ENCODE peak calls at places on chromosomes 5 and 9, in nine cellular contexts. R is cardiac fibroblast, U is neural progenitor cell, K is colonic mucosa, M is pancreas, I is breast epithelium, A is WTC11, C is osteocyte, Z is AG10803. E is an unnamed sample.

GRCh38 chr9:37035472-37036236 is 1.6 kb upstream of the PAX5 start:
- DNase-seq in A (peak; percentile 57), I (no peak), C (no peak), R (no peak), Z (no peak), U (peak; percentile 76), M (no peak), K (no peak), E (peak; percentile 52)

GRCh38 chr5:120096413-120096812 is 367.7 kb upstream of the PRR16 start:
- DNase-seq in U (no peak), Z (peak; percentile 39), C (no peak), K (no peak), I (no peak), M (no peak), R (peak; percentile 32), A (no peak), E (no peak)

GRCh38 chr5:83553000-83553486 is 81.5 kb downstream of the VCAN start:
- DNase-seq in K (no peak), Z (peak; percentile 94), C (no peak), M (peak; percentile 12), A (no peak), I (no peak), R (peak; percentile 94), U (no peak), E (no peak)

GRCh38 chr5:161167001-161167765 is 315.2 kb upstream of the ATP10B start:
- DNase-seq in K (no peak), Z (no peak), U (peak; percentile 6), M (peak; percentile 11), R (no peak), C (no peak), I (no peak), A (no peak), E (no peak)

GRCh38 chr5:122112733-122113558 is 16.4 kb upstream of the ZNF474 start:
- DNase-seq in C (no peak), M (no peak), U (no peak), I (no peak), R (no peak), A (no peak), K (no peak), Z (no peak), E (no peak)

GRCh38 chr5:82330506-82330905 is 52.4 kb upstream of the RPS23 start:
- DNase-seq in M (no peak), R (no peak), C (no peak), K (no peak), Z (peak; percentile 56), I (no peak), A (no peak), U (no peak), E (no peak)

GRCh38 chr5:172380992-172381643 is 73.2 kb downstream of the SH3PXD2B start:
- DNase-seq in K (no peak), R (peak; percentile 46), Z (peak; percentile 59), I (peak; percentile 87), U (no peak), M (peak; percentile 38), C (no peak), A (no peak), E (no peak)

GRCh38 chr9:114606068-114606467 is 5.0 kb upstream of the TMEM268 start:
- DNase-seq in I (no peak), R (peak; percentile 25), A (peak; percentile 23), K (no peak), M (no peak), U (no peak), Z (no peak), C (no peak), E (peak; percentile 33)

GRCh38 chr5:167835146-167835545 is 456.3 kb upstream of the WWC1 start:
- DNase-seq in R (peak; percentile 13), I (no peak), K (no peak), Z (peak; percentile 77), M (no peak), U (peak; percentile 7), C (no peak), A (no peak), E (no peak)

GRCh38 chr5:19401032-19401431 is 587.0 kb downstream of the CDH18 start:
- DNase-seq in Z (no peak), M (no peak), I (no peak), U (no peak), R (no peak), C (no peak), K (no peak), A (no peak), E (no peak)

GRCh38 chr5:164358531-164359259 is 853.3 kb downstream of the MAT2B start:
- DNase-seq in A (no peak), M (no peak), Z (peak; percentile 37), U (no peak), I (no peak), K (no peak), C (no peak), R (peak; percentile 58), E (no peak)

GRCh38 chr5:142644640-142645361 is 41.1 kb downstream of the FGF1 start:
- DNase-seq in R (peak; percentile 98), M (no peak), Z (peak; percentile 100), I (no peak), U (no peak), K (no peak), C (no peak), A (no peak), E (no peak)

GRCh38 chr5:176656467-176656990 is 9.2 kb downstream of the TSPAN17 start:
- DNase-seq in C (no peak), R (no peak), M (no peak), Z (no peak), K (no peak), I (no peak), U (no peak), A (no peak), E (no peak)

GRCh38 chr9:69173497-69173890 is 583 bp upstream of the TJP2 start:
- DNase-seq in C (no peak), K (no peak), U (no peak), A (no peak), R (no peak), Z (no peak), M (no peak), I (no peak), E (no peak)

GRCh38 chr9:75616052-75616451 is 274.4 kb upstream of the PCSK5 start:
- DNase-seq in I (no peak), K (no peak), R (no peak), C (no peak), A (no peak), Z (no peak), M (no peak), U (no peak), E (no peak)

GRCh38 chr5:35205186-35205585 is 25.1 kb downstream of the PRLR start:
- DNase-seq in A (no peak), I (no peak), Z (peak; percentile 7), K (no peak), M (no peak), U (no peak), R (peak; percentile 48), C (no peak), E (no peak)

GRCh38 chr9:35490910-35491465 is 1.1 kb downstream of the RUSC2 start:
- DNase-seq in I (no peak), A (no peak), C (no peak), K (no peak), M (no peak), R (peak; percentile 45), Z (no peak), U (peak; percentile 4), E (no peak)

GRCh38 chr9:35488566-35489312 is 1.2 kb upstream of the RUSC2 start:
- DNase-seq in Z (no peak), U (no peak), A (no peak), K (no peak), C (no peak), I (no peak), R (no peak), M (peak; percentile 37), E (no peak)

GRCh38 chr9:35490155-35490909 is 421 bp downstream of the RUSC2 start:
- DNase-seq in A (peak; percentile 51), C (no peak), Z (no peak), K (peak; percentile 33), U (peak; percentile 40), R (no peak), I (no peak), M (peak; percentile 29), E (peak; percentile 16)

GRCh38 chr9:35488019-35488418 is 1.9 kb upstream of the RUSC2 start:
- DNase-seq in Z (peak; percentile 84), U (no peak), A (no peak), R (no peak), I (no peak), C (no peak), M (no peak), K (no peak), E (no peak)

GRCh38 chr9:35489313-35490154 is at the start of gene RUSC2:
- DNase-seq in C (peak; percentile 95), R (peak; percentile 97), Z (peak; percentile 91), U (peak; percentile 97), A (peak; percentile 87), M (peak; percentile 82), K (peak; percentile 74), I (peak; percentile 63), E (peak; percentile 84)
- TF ChIP-seq CTCF in C (peak; percentile 58), R (peak; percentile 18), Z (peak; percentile 34), U (peak; percentile 48), A (no peak), M (peak; percentile 13), K (no peak), I (peak; percentile 23), E (peak; percentile 59)

GRCh38 chr9:132211570-132211969 is 49.7 kb downstream of the NTNG2 start:
- DNase-seq in A (no peak), Z (no peak), U (no peak), I (no peak), M (no peak), C (no peak), K (no peak), R (no peak), E (no peak)
- TF ChIP-seq CTCF in A (no peak), Z (no peak), U (no peak), I (no peak), M (no peak), C (no peak), K (no peak), R (no peak), E (no peak)

GRCh38 chr9:86572904-86573303 is 218.7 kb upstream of the TUT7 start:
- DNase-seq in A (no peak), U (no peak), Z (no peak), I (no peak), M (no peak), R (no peak), K (no peak), C (no peak), E (no peak)
- TF ChIP-seq CTCF in A (no peak), U (no peak), Z (no peak), I (no peak), M (no peak), R (no peak), K (no peak), C (no peak), E (no peak)

DNA sequence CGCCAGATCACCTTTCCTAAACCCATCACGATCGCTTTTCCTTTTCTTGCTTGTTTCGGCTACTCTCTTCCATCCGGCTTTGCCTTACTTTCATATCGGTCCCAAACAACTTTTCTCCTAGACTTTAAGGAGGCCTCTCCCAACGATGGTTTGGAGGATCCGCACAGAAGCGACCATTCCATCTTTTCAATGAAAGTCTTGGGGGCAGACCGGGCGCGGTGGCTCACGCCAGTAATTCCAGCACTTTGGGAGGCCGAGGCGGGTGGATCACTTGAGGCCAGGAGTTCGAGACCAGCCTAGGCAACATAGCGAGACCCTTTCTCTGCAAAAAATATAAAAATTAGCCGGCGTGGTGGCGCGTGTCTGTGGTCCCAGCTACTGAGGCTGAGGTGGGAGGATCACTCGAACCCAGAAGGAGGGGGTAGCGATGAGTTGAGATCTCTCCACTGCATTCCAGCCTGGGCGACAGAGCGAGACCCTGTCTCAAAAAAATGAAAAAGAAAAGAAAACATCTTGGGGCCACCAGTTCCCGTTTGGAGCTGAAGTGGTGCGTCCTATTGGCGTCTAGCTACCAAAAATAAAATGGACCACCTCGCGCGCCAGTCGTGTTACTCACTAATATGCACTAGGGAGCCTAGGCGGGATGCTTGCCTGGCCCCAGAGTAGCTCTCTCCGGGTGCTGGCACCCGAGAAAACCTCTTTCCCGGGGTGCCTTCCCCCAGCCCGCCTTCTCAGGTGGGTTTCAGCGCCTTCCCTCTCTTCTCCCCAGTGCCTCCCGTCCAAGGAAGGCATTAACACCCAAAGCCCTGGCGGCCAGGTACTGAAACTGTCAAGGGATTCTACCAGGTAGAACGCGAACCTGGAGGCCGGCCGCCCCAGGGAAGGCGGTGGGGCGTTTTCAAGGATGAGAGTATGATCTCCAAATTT is 800 bp upstream of the AP3B1 start:
- DNase-seq in C (no peak), K (peak; percentile 69), A (peak; percentile 78), I (peak; percentile 28), R (no peak), U (peak; percentile 47), M (peak; percentile 52), Z (peak; percentile 15), E (no peak)
- TF ChIP-seq CTCF in C (peak; percentile 17), K (peak; percentile 40), A (peak; percentile 24), I (peak; percentile 42), R (peak; percentile 37), U (peak; percentile 50), M (peak; percentile 26), Z (peak; percentile 31), E (peak; percentile 62)

E was measured in neural crest cell.